ENCODE peak calls at places on chromosomes 2 and 18, in six cellular contexts. C is ovary, A is H1, Q is upper lobe of left lung, M is stomach, T is A549. W is an unnamed sample.

GRCh38 chr2:47657886-47658577 is 124.9 kb upstream of the MSH6 start:
- DNase-seq in M (no peak), C (no peak), Q (no peak), A (no peak), T (no peak), W (no peak)

GRCh38 chr18:63553117-63553516 is 10.9 kb downstream of the SERPINB12 start:
- DNase-seq in C (no peak), A (no peak), Q (no peak), M (no peak), T (no peak), W (no peak)

GRCh38 chr2:180983468-180984388 is 3.3 kb downstream of the UBE2E3 start:
- DNase-seq in M (no peak), Q (no peak), T (peak; percentile 28), A (no peak), C (no peak), W (no peak)

GRCh38 chr2:109446531-109447131 is 167.1 kb downstream of the SEPTIN10 start:
- DNase-seq in M (no peak), T (no peak), A (no peak), C (no peak), Q (no peak), W (peak; percentile 16)

GRCh38 chr2:25276569-25277465 is 64.9 kb downstream of the DNMT3A start:
- DNase-seq in T (peak; percentile 26), Q (peak; percentile 93), A (peak; percentile 94), M (peak; percentile 55), C (peak; percentile 60), W (no peak)

GRCh38 chr2:190783513-190784263 is 96.9 kb upstream of the GLS start:
- DNase-seq in A (no peak), C (no peak), T (no peak), M (no peak), Q (no peak), W (no peak)

GRCh38 chr18:42929181-42929580 is 186.3 kb downstream of the RIT2 start:
- DNase-seq in C (no peak), A (no peak), M (no peak), Q (no peak), T (no peak), W (no peak)

GRCh38 chr2:209523041-209523740 is 99.3 kb downstream of the MAP2 start:
- DNase-seq in C (no peak), T (no peak), Q (no peak), A (no peak), M (no peak), W (no peak)

GRCh38 chr2:2825516-2826208 is 494.6 kb upstream of the MYT1L start:
- DNase-seq in T (no peak), A (peak; percentile 32), C (no peak), M (peak; percentile 22), Q (no peak), W (no peak)

GRCh38 chr2:47488870-47489584 is 86.1 kb downstream of the MSH2 start:
- DNase-seq in M (no peak), Q (no peak), C (no peak), T (peak; percentile 44), A (no peak), W (no peak)

GRCh38 chr2:233814063-233814435 is 35.9 kb downstream of the MROH2A start:
- DNase-seq in M (no peak), T (peak; percentile 52), Q (no peak), C (no peak), A (no peak), W (no peak)

GRCh38 chr2:17916584-17916983 is 38.1 kb downstream of the KCNS3 start:
- DNase-seq in C (no peak), Q (no peak), A (no peak), T (no peak), M (no peak), W (no peak)

GRCh38 chr2:30385327-30385726 is 61.7 kb upstream of the LCLAT1 start:
- DNase-seq in M (no peak), Q (no peak), T (no peak), A (peak; percentile 63), C (no peak), W (no peak)

GRCh38 chr2:205660521-205661124 is 21.7 kb upstream of the NRP2 start:
- DNase-seq in M (no peak), Q (no peak), C (no peak), A (peak; percentile 30), T (no peak), W (no peak)

GRCh38 chr2:241884951-241885700 is 15.6 kb downstream of the RTP5 start:
- DNase-seq in C (no peak), Q (no peak), T (no peak), A (no peak), M (no peak), W (no peak)

GRCh38 chr2:59887348-59887747 is 666.1 kb downstream of the BCL11A start:
- DNase-seq in T (no peak), A (no peak), Q (no peak), C (no peak), M (no peak), W (no peak)

GRCh38 chr2:30871440-30871839 is 64.2 kb upstream of the CAPN13 start:
- DNase-seq in Q (no peak), A (no peak), C (no peak), M (no peak), T (no peak), W (no peak)

GRCh38 chr2:79980116-79980515 is 324.4 kb downstream of the LRRTM1 start:
- DNase-seq in A (no peak), T (no peak), M (no peak), C (no peak), Q (no peak), W (no peak)

GRCh38 chr2:27094353-27094984 is 7.9 kb downstream of the KHK start:
- DNase-seq in A (no peak), C (no peak), Q (peak; percentile 40), T (no peak), M (no peak), W (no peak)

GRCh38 chr18:44943201-44943881 is 262.7 kb downstream of the SETBP1 start:
- DNase-seq in C (no peak), Q (no peak), A (peak; percentile 53), M (no peak), T (no peak), W (no peak)

GRCh38 chr2:27977623-27978312 is 87.2 kb downstream of the BABAM2 start:
- DNase-seq in M (no peak), A (no peak), C (no peak), Q (no peak), T (no peak), W (no peak)

GRCh38 chr2:74513605-74514367 is 464 bp upstream of the TLX2 start:
- DNase-seq in M (no peak), A (peak; percentile 69), C (no peak), Q (peak; percentile 72), T (no peak), W (no peak)

GRCh38 chr2:33673937-33674336 is 74.8 kb upstream of the FAM98A start:
- DNase-seq in Q (no peak), A (no peak), C (no peak), M (no peak), T (no peak), W (no peak)

GRCh38 chr2:67930156-67930555 is 132.6 kb downstream of the C1D start:
- DNase-seq in A (peak; percentile 57), M (no peak), C (no peak), T (no peak), Q (no peak), W (no peak)

GRCh38 chr2:231795525-231796327 is 9.5 kb downstream of the COPS7B start:
- DNase-seq in A (no peak), T (peak; percentile 80), Q (no peak), M (peak; percentile 85), C (no peak), W (no peak)

GRCh38 chr2:241123816-241124536 is 21.9 kb upstream of the MTERF4 start:
- DNase-seq in M (peak; percentile 87), Q (no peak), T (no peak), C (no peak), A (no peak), W (peak; percentile 79)

GRCh38 chr18:12577848-12578247 is 80.1 kb downstream of the SPIRE1 start:
- DNase-seq in C (no peak), A (no peak), M (no peak), Q (no peak), T (no peak), W (no peak)
- TF ChIP-seq CTCF in C (no peak), A (no peak), M (no peak), Q (no peak), T (no peak), W (no peak)

DNA sequence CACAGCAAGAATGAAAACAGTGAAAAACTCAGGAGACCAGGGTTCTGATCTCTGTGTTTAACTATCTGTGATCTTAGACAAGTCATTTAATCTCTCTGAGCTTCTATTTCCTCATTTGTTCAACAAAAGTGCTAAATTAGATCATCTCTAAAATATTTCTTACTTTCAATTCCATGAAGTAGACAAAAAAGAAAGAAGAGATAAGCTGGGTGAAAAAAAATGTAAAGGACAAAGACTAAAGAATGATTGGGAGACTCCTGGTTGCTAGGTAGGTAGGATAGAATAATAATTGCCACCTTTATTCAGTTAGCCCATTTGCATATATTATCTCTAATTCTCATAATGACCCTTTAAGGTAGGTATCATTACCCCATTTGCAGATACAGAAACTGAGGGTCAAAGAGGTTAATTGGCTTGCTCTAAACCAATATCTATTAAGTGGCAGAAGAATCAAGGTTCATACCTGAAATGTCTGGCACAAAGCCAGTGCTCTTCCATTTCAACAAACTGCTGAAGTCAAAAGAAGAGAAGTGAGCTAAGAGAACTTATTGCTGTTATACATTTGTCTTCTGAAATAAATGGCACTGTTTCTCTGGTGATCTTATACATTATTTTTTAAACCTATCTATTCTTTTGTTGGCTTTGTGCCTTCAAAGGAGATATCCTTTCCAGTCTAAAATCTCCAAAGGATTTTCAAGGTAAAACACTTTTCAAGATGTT is 141.7 kb downstream of the OTX1 start:
- DNase-seq in A (no peak), Q (no peak), C (no peak), M (no peak), T (no peak), W (no peak)
- H3K27ac ChIP-seq in A (no peak overlapping the region), Q (no peak overlapping the region), C (no peak overlapping the region), M (no peak overlapping the region), T (no peak overlapping the region), W (no peak overlapping the region)

GRCh38 chr18:77859634-77860033 is 610.0 kb downstream of the GALR1 start:
- DNase-seq in C (no peak), Q (peak; percentile 27), M (no peak), T (no peak), A (no peak), W (no peak)
- TF ChIP-seq EP300 in C (no peak), Q (no peak), M (no peak), T (no peak), A (no peak), W (no peak)

DNA sequence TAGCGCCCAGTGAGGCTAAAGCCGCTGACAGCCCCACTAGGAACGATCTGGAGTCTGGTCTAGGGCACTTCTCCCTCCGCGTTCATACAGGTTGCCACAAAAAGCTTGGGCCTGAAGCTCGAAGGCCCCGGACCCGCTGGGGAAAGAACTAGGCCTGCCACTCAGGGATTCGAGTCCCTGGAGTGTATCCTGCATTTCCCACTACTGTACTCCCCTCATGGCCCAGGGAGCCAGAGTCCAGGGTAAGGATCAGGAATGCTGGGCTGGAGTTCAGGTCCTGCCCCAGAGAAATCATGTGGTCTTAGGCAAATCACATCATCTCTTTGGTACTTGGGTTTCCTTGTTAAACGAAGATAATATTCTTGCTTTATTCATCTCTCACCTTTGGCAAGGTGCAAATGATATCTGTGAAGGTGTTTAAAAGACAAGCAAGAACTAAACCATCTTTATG is 1.4 kb upstream of the ZFP36L2 start:
- DNase-seq in M (no peak), Q (no peak), A (no peak), C (no peak), T (peak; percentile 89), W (no peak)
- TF ChIP-seq CTCF in M (no peak), Q (no peak), A (peak; percentile 48), C (peak; percentile 2), T (no peak), W (peak; percentile 34)

W was measured in suprapubic skin.